ENCODE peak calls at places on chromosomes 3 and 15, in five cellular contexts. One of them, this sample, is unnamed.

GRCh38 chr3:195307711-195308110 is 36.8 kb upstream of the XXYLT1 start:
- DNase-seq in K562: no peak
- DNase-seq in lower leg skin: no peak
- DNase-seq in astrocyte of the spinal cord: no peak
- DNase-seq in SJSA1: no peak
- DNase-seq in this sample: no peak

GRCh38 chr3:4721511-4721911 is 228.4 kb downstream of the ITPR1 start:
- DNase-seq in K562: no peak
- DNase-seq in lower leg skin: peak
- DNase-seq in SJSA1: peak
- DNase-seq in astrocyte of the spinal cord: peak
- DNase-seq in this sample: peak

GRCh38 chr3:122646146-122646988 is 34.3 kb upstream of the PARP14 start:
- DNase-seq in K562: no peak
- DNase-seq in astrocyte of the spinal cord: no peak
- DNase-seq in lower leg skin: no peak
- DNase-seq in SJSA1: no peak
- DNase-seq in this sample: no peak

GRCh38 chr3:118882353-118882947 is 152.2 kb downstream of the IGSF11 start:
- DNase-seq in lower leg skin: peak
- DNase-seq in SJSA1: peak
- DNase-seq in K562: peak
- DNase-seq in astrocyte of the spinal cord: peak
- DNase-seq in this sample: peak

GRCh38 chr3:72306800-72307341 is 521.9 kb upstream of the PROK2 start:
- DNase-seq in lower leg skin: no peak
- DNase-seq in astrocyte of the spinal cord: peak
- DNase-seq in SJSA1: no peak
- DNase-seq in K562: no peak
- DNase-seq in this sample: peak

GRCh38 chr15:35170216-35170615 is 85.1 kb upstream of the NANOGP8 start:
- DNase-seq in SJSA1: no peak
- DNase-seq in K562: no peak
- DNase-seq in lower leg skin: no peak
- DNase-seq in astrocyte of the spinal cord: peak
- DNase-seq in this sample: peak

GRCh38 chr3:33645060-33645841 is 72.8 kb downstream of the CLASP2 start:
- DNase-seq in lower leg skin: no peak
- DNase-seq in K562: peak
- DNase-seq in astrocyte of the spinal cord: peak
- DNase-seq in SJSA1: no peak
- DNase-seq in this sample: peak

GRCh38 chr15:32717290-32718081 is at the start of gene GREM1:
- DNase-seq in lower leg skin: no peak
- DNase-seq in SJSA1: peak
- DNase-seq in K562: no peak
- DNase-seq in astrocyte of the spinal cord: peak
- DNase-seq in this sample: peak

GRCh38 chr3:142353571-142353970 is 94.3 kb downstream of the XRN1 start:
- DNase-seq in K562: no peak
- DNase-seq in SJSA1: no peak
- DNase-seq in lower leg skin: no peak
- DNase-seq in astrocyte of the spinal cord: peak
- DNase-seq in this sample: peak

GRCh38 chr3:55435446-55435845 is 51.7 kb downstream of the WNT5A start:
- DNase-seq in SJSA1: no peak
- DNase-seq in lower leg skin: no peak
- DNase-seq in astrocyte of the spinal cord: no peak
- DNase-seq in K562: no peak
- DNase-seq in this sample: no peak

GRCh38 chr3:18237251-18238005 is 187.7 kb downstream of the SATB1 start:
- DNase-seq in lower leg skin: no peak
- DNase-seq in SJSA1: no peak
- DNase-seq in K562: no peak
- DNase-seq in astrocyte of the spinal cord: peak
- DNase-seq in this sample: peak

GRCh38 chr15:63218114-63218808 is 28.9 kb downstream of the RAB8B start:
- DNase-seq in K562: no peak
- DNase-seq in lower leg skin: no peak
- DNase-seq in SJSA1: no peak
- DNase-seq in astrocyte of the spinal cord: peak
- DNase-seq in this sample: peak

GRCh38 chr3:75395601-75396315 is 268.4 kb upstream of the FRG2C start:
- DNase-seq in astrocyte of the spinal cord: no peak
- DNase-seq in SJSA1: no peak
- DNase-seq in lower leg skin: no peak
- DNase-seq in K562: no peak
- DNase-seq in this sample: no peak

GRCh38 chr3:127697531-127698240 is 24.9 kb downstream of the ABTB1 start:
- DNase-seq in lower leg skin: peak
- DNase-seq in astrocyte of the spinal cord: peak
- DNase-seq in SJSA1: peak
- DNase-seq in K562: peak
- DNase-seq in this sample: peak

GRCh38 chr3:10758304-10759037 is 57.6 kb upstream of the SLC6A11 start:
- DNase-seq in astrocyte of the spinal cord: peak
- DNase-seq in SJSA1: peak
- DNase-seq in K562: peak
- DNase-seq in lower leg skin: no peak
- DNase-seq in this sample: peak

GRCh38 chr3:129486057-129487035 is 42.1 kb upstream of the RHO start:
- DNase-seq in astrocyte of the spinal cord: peak
- DNase-seq in K562: no peak
- DNase-seq in lower leg skin: no peak
- DNase-seq in SJSA1: no peak
- DNase-seq in this sample: peak
- H3K4me3 ChIP-seq in astrocyte of the spinal cord: no peak
- H3K4me3 ChIP-seq in K562: no peak
- H3K4me3 ChIP-seq in lower leg skin: no peak
- H3K4me3 ChIP-seq in SJSA1: no peak
- H3K4me3 ChIP-seq in this sample: peak

GRCh38 chr3:11845661-11846060 is 1.0 kb downstream of the TAMM41 start:
- DNase-seq in K562: no peak
- DNase-seq in lower leg skin: no peak
- DNase-seq in SJSA1: no peak
- DNase-seq in astrocyte of the spinal cord: no peak
- DNase-seq in this sample: no peak

GRCh38 chr3:11847035-11847394 is 330 bp upstream of the TAMM41 start:
- DNase-seq in K562: no peak
- DNase-seq in astrocyte of the spinal cord: no peak
- DNase-seq in SJSA1: no peak
- DNase-seq in lower leg skin: no peak
- DNase-seq in this sample: no peak

GRCh38 chr3:11846281-11847034 is at the start of gene TAMM41:
- DNase-seq in astrocyte of the spinal cord: peak
- DNase-seq in SJSA1: peak
- DNase-seq in lower leg skin: peak
- DNase-seq in K562: peak
- DNase-seq in this sample: peak

GRCh38 chr3:11850003-11850402 is 3.3 kb upstream of the TAMM41 start:
- DNase-seq in SJSA1: no peak
- DNase-seq in astrocyte of the spinal cord: no peak
- DNase-seq in lower leg skin: no peak
- DNase-seq in K562: no peak
- DNase-seq in this sample: no peak

DNA sequence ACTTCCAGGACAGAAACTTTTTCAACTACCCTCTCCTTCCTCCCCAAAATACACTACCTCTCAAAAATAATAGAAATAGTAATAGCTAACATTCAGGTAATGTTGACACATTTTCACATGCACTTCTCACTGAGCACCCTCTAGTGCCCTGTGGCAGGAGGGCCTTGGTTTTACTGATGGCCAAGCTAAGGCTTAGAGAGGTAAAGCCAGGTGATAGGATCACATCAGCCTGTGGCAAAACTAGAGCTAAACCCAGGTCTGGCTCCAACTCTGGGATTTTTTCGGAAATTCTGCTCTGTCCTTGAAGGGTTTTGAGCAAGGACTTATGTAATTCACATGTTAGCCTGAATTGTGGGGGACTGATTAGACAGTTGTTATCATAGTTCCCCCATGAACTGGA is 922 bp upstream of the TAMM41 start:
- DNase-seq in SJSA1: no peak
- DNase-seq in K562: no peak
- DNase-seq in lower leg skin: no peak
- DNase-seq in astrocyte of the spinal cord: no peak
- DNase-seq in this sample: no peak
- H3K4me3 ChIP-seq in SJSA1: no peak
- H3K4me3 ChIP-seq in K562: no peak
- H3K4me3 ChIP-seq in lower leg skin: no peak
- H3K4me3 ChIP-seq in astrocyte of the spinal cord: no peak
- H3K4me3 ChIP-seq in this sample: no peak

DNA sequence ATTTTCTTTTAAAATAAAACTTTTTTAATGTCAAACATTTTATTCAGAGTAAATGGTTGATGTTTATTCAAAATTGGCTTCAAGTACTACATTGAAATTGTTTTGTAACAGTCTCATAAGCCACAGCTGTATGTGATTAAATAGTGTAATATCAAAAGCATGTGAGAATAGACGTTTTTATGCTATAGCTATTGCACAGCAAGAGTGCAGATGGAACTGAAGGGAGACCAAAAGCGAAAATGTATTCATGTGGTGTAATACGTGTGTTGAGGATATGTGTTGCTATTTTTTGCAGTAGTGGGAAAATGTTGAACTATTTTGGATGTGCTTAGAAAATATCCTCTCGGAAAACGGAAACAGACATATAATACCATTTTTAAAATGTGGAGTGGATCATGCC is 6.0 kb downstream of the RBMS3 start:
- DNase-seq in lower leg skin: no peak
- DNase-seq in SJSA1: no peak
- DNase-seq in astrocyte of the spinal cord: peak
- DNase-seq in K562: no peak
- DNase-seq in this sample: peak
- H3K4me3 ChIP-seq in lower leg skin: no peak
- H3K4me3 ChIP-seq in SJSA1: peak
- H3K4me3 ChIP-seq in astrocyte of the spinal cord: no peak
- H3K4me3 ChIP-seq in K562: no peak
- H3K4me3 ChIP-seq in this sample: peak

GRCh38 chr3:145357453-145357852 is 803.5 kb downstream of the PLOD2 start:
- DNase-seq in astrocyte of the spinal cord: no peak
- DNase-seq in K562: no peak
- DNase-seq in lower leg skin: no peak
- DNase-seq in SJSA1: no peak
- DNase-seq in this sample: peak
- H3K4me3 ChIP-seq in astrocyte of the spinal cord: no peak
- H3K4me3 ChIP-seq in K562: no peak
- H3K4me3 ChIP-seq in lower leg skin: no peak
- H3K4me3 ChIP-seq in SJSA1: no peak
- H3K4me3 ChIP-seq in this sample: no peak

GRCh38 chr15:38684461-38685000 is 119.9 kb upstream of the RASGRP1 start:
- DNase-seq in lower leg skin: no peak
- DNase-seq in K562: no peak
- DNase-seq in SJSA1: no peak
- DNase-seq in astrocyte of the spinal cord: no peak
- DNase-seq in this sample: no peak
- H3K4me3 ChIP-seq in lower leg skin: no peak
- H3K4me3 ChIP-seq in K562: no peak
- H3K4me3 ChIP-seq in SJSA1: no peak
- H3K4me3 ChIP-seq in astrocyte of the spinal cord: no peak
- H3K4me3 ChIP-seq in this sample: no peak